ENCODE peak calls at places on chromosome 21, in five cellular contexts. One of them, this sample, is unnamed.

GRCh38 chr21:33844104-33844889 is 71.3 kb downstream of the ATP5PO start:
- DNase-seq in choroid plexus epithelial cell: no peak
- DNase-seq in stimulated activated CD8-positive, alpha-beta memory T cell treated with anti-CD3 and anti-CD28 coated beads, Interleukin-15, amount 100 ng/mL, for 24 hours: no peak
- DNase-seq in IMR-90: no peak
- DNase-seq in HT1080: no peak
- DNase-seq in this sample: peak

GRCh38 chr21:43209575-43210453 is 41.0 kb downstream of the CRYAA start:
- DNase-seq in choroid plexus epithelial cell: peak
- DNase-seq in stimulated activated CD8-positive, alpha-beta memory T cell treated with anti-CD3 and anti-CD28 coated beads, Interleukin-15, amount 100 ng/mL, for 24 hours: no peak
- DNase-seq in IMR-90: peak
- DNase-seq in HT1080: peak
- DNase-seq in this sample: no peak

GRCh38 chr21:18617291-18617690 is 213.7 kb upstream of the TMPRSS15 start:
- DNase-seq in choroid plexus epithelial cell: peak
- DNase-seq in stimulated activated CD8-positive, alpha-beta memory T cell treated with anti-CD3 and anti-CD28 coated beads, Interleukin-15, amount 100 ng/mL, for 24 hours: no peak
- DNase-seq in IMR-90: no peak
- DNase-seq in HT1080: no peak
- DNase-seq in this sample: no peak

GRCh38 chr21:45283611-45284455 is 3.9 kb downstream of the POFUT2 start:
- DNase-seq in choroid plexus epithelial cell: no peak
- DNase-seq in stimulated activated CD8-positive, alpha-beta memory T cell treated with anti-CD3 and anti-CD28 coated beads, Interleukin-15, amount 100 ng/mL, for 24 hours: no peak
- DNase-seq in IMR-90: no peak
- DNase-seq in HT1080: no peak
- DNase-seq in this sample: no peak

GRCh38 chr21:39386194-39386593 is 37.3 kb upstream of the HMGN1 start:
- DNase-seq in choroid plexus epithelial cell: peak
- DNase-seq in stimulated activated CD8-positive, alpha-beta memory T cell treated with anti-CD3 and anti-CD28 coated beads, Interleukin-15, amount 100 ng/mL, for 24 hours: no peak
- DNase-seq in IMR-90: no peak
- DNase-seq in HT1080: no peak
- DNase-seq in this sample: peak

GRCh38 chr21:33021150-33021549 is 4.6 kb upstream of the OLIG2 start:
- DNase-seq in choroid plexus epithelial cell: no peak
- DNase-seq in stimulated activated CD8-positive, alpha-beta memory T cell treated with anti-CD3 and anti-CD28 coated beads, Interleukin-15, amount 100 ng/mL, for 24 hours: no peak
- DNase-seq in IMR-90: no peak
- DNase-seq in HT1080: no peak
- DNase-seq in this sample: no peak

GRCh38 chr21:45029968-45030636 is 44.3 kb upstream of the ADARB1 start:
- DNase-seq in choroid plexus epithelial cell: no peak
- DNase-seq in stimulated activated CD8-positive, alpha-beta memory T cell treated with anti-CD3 and anti-CD28 coated beads, Interleukin-15, amount 100 ng/mL, for 24 hours: no peak
- DNase-seq in IMR-90: no peak
- DNase-seq in HT1080: no peak
- DNase-seq in this sample: peak

GRCh38 chr21:29245104-29245643 is 53.5 kb upstream of the BACH1 start:
- DNase-seq in choroid plexus epithelial cell: peak
- DNase-seq in stimulated activated CD8-positive, alpha-beta memory T cell treated with anti-CD3 and anti-CD28 coated beads, Interleukin-15, amount 100 ng/mL, for 24 hours: no peak
- DNase-seq in IMR-90: peak
- DNase-seq in HT1080: no peak
- DNase-seq in this sample: peak

GRCh38 chr21:41121785-41122415 is 46.1 kb upstream of the BACE2 start:
- DNase-seq in choroid plexus epithelial cell: peak
- DNase-seq in stimulated activated CD8-positive, alpha-beta memory T cell treated with anti-CD3 and anti-CD28 coated beads, Interleukin-15, amount 100 ng/mL, for 24 hours: peak
- DNase-seq in IMR-90: peak
- DNase-seq in HT1080: peak
- DNase-seq in this sample: peak

GRCh38 chr21:32248616-32249550 is 30.0 kb downstream of the MIS18A start:
- DNase-seq in choroid plexus epithelial cell: no peak
- DNase-seq in stimulated activated CD8-positive, alpha-beta memory T cell treated with anti-CD3 and anti-CD28 coated beads, Interleukin-15, amount 100 ng/mL, for 24 hours: no peak
- DNase-seq in IMR-90: peak
- DNase-seq in HT1080: no peak
- DNase-seq in this sample: no peak

GRCh38 chr21:42781150-42781980 is 98.0 kb downstream of the WDR4 start:
- DNase-seq in choroid plexus epithelial cell: no peak
- DNase-seq in stimulated activated CD8-positive, alpha-beta memory T cell treated with anti-CD3 and anti-CD28 coated beads, Interleukin-15, amount 100 ng/mL, for 24 hours: no peak
- DNase-seq in IMR-90: no peak
- DNase-seq in HT1080: no peak
- DNase-seq in this sample: peak

GRCh38 chr21:26148071-26148470 is 22.5 kb downstream of the APP start:
- DNase-seq in choroid plexus epithelial cell: peak
- DNase-seq in stimulated activated CD8-positive, alpha-beta memory T cell treated with anti-CD3 and anti-CD28 coated beads, Interleukin-15, amount 100 ng/mL, for 24 hours: no peak
- DNase-seq in IMR-90: no peak
- DNase-seq in HT1080: peak
- DNase-seq in this sample: peak

GRCh38 chr21:44702973-44703730 is 6.2 kb downstream of the KRTAP10-12 start:
- DNase-seq in choroid plexus epithelial cell: no peak
- DNase-seq in stimulated activated CD8-positive, alpha-beta memory T cell treated with anti-CD3 and anti-CD28 coated beads, Interleukin-15, amount 100 ng/mL, for 24 hours: no peak
- DNase-seq in IMR-90: peak
- DNase-seq in HT1080: no peak
- DNase-seq in this sample: no peak

GRCh38 chr21:35927262-35927661 is 133.1 kb downstream of the SETD4 start:
- DNase-seq in choroid plexus epithelial cell: no peak
- DNase-seq in stimulated activated CD8-positive, alpha-beta memory T cell treated with anti-CD3 and anti-CD28 coated beads, Interleukin-15, amount 100 ng/mL, for 24 hours: no peak
- DNase-seq in IMR-90: no peak
- DNase-seq in HT1080: no peak
- DNase-seq in this sample: no peak

GRCh38 chr21:27371688-27372331 is 404.9 kb upstream of the ADAMTS5 start:
- DNase-seq in choroid plexus epithelial cell: peak
- DNase-seq in stimulated activated CD8-positive, alpha-beta memory T cell treated with anti-CD3 and anti-CD28 coated beads, Interleukin-15, amount 100 ng/mL, for 24 hours: no peak
- DNase-seq in IMR-90: peak
- DNase-seq in HT1080: no peak
- DNase-seq in this sample: no peak

GRCh38 chr21:34202553-34203332 is 129.4 kb downstream of the MRPS6 start:
- DNase-seq in choroid plexus epithelial cell: peak
- DNase-seq in stimulated activated CD8-positive, alpha-beta memory T cell treated with anti-CD3 and anti-CD28 coated beads, Interleukin-15, amount 100 ng/mL, for 24 hours: no peak
- DNase-seq in IMR-90: no peak
- DNase-seq in HT1080: no peak
- DNase-seq in this sample: peak

GRCh38 chr21:46180079-46180722 is 4.1 kb downstream of the SPATC1L start:
- DNase-seq in choroid plexus epithelial cell: no peak
- DNase-seq in stimulated activated CD8-positive, alpha-beta memory T cell treated with anti-CD3 and anti-CD28 coated beads, Interleukin-15, amount 100 ng/mL, for 24 hours: no peak
- DNase-seq in IMR-90: no peak
- DNase-seq in HT1080: no peak
- DNase-seq in this sample: peak

GRCh38 chr21:44517175-44517899 is 22.7 kb downstream of the KRTAP10-1 start:
- DNase-seq in choroid plexus epithelial cell: peak
- DNase-seq in stimulated activated CD8-positive, alpha-beta memory T cell treated with anti-CD3 and anti-CD28 coated beads, Interleukin-15, amount 100 ng/mL, for 24 hours: no peak
- DNase-seq in IMR-90: peak
- DNase-seq in HT1080: peak
- DNase-seq in this sample: peak

GRCh38 chr21:33026878-33027400 is 1.2 kb downstream of the OLIG2 start:
- DNase-seq in choroid plexus epithelial cell: no peak
- DNase-seq in stimulated activated CD8-positive, alpha-beta memory T cell treated with anti-CD3 and anti-CD28 coated beads, Interleukin-15, amount 100 ng/mL, for 24 hours: no peak
- DNase-seq in IMR-90: peak
- DNase-seq in HT1080: no peak
- DNase-seq in this sample: peak

GRCh38 chr21:28632718-28633408 is 359.8 kb downstream of the LTN1 start:
- DNase-seq in choroid plexus epithelial cell: peak
- DNase-seq in stimulated activated CD8-positive, alpha-beta memory T cell treated with anti-CD3 and anti-CD28 coated beads, Interleukin-15, amount 100 ng/mL, for 24 hours: no peak
- DNase-seq in IMR-90: peak
- DNase-seq in HT1080: peak
- DNase-seq in this sample: peak

GRCh38 chr21:34365794-34366193 is 2.0 kb downstream of the KCNE2 start:
- DNase-seq in choroid plexus epithelial cell: no peak
- DNase-seq in stimulated activated CD8-positive, alpha-beta memory T cell treated with anti-CD3 and anti-CD28 coated beads, Interleukin-15, amount 100 ng/mL, for 24 hours: no peak
- DNase-seq in IMR-90: no peak
- DNase-seq in HT1080: no peak
- DNase-seq in this sample: no peak

GRCh38 chr21:43929217-43929971 is 64.4 kb downstream of the AGPAT3 start:
- DNase-seq in choroid plexus epithelial cell: no peak
- DNase-seq in stimulated activated CD8-positive, alpha-beta memory T cell treated with anti-CD3 and anti-CD28 coated beads, Interleukin-15, amount 100 ng/mL, for 24 hours: no peak
- DNase-seq in IMR-90: no peak
- DNase-seq in HT1080: no peak
- DNase-seq in this sample: no peak

GRCh38 chr21:39519835-39520234 is 68.1 kb downstream of the SH3BGR start:
- DNase-seq in choroid plexus epithelial cell: no peak
- DNase-seq in stimulated activated CD8-positive, alpha-beta memory T cell treated with anti-CD3 and anti-CD28 coated beads, Interleukin-15, amount 100 ng/mL, for 24 hours: no peak
- DNase-seq in IMR-90: no peak
- DNase-seq in HT1080: no peak
- DNase-seq in this sample: no peak

GRCh38 chr21:27802816-27803475 is 836.1 kb upstream of the ADAMTS5 start:
- DNase-seq in choroid plexus epithelial cell: peak
- DNase-seq in stimulated activated CD8-positive, alpha-beta memory T cell treated with anti-CD3 and anti-CD28 coated beads, Interleukin-15, amount 100 ng/mL, for 24 hours: no peak
- DNase-seq in IMR-90: peak
- DNase-seq in HT1080: peak
- DNase-seq in this sample: peak

GRCh38 chr21:18725653-18726052 is 322.1 kb upstream of the TMPRSS15 start:
- DNase-seq in choroid plexus epithelial cell: no peak
- DNase-seq in stimulated activated CD8-positive, alpha-beta memory T cell treated with anti-CD3 and anti-CD28 coated beads, Interleukin-15, amount 100 ng/mL, for 24 hours: no peak
- DNase-seq in IMR-90: no peak
- DNase-seq in HT1080: peak
- DNase-seq in this sample: peak

GRCh38 chr21:42586406-42586805 is 67.0 kb upstream of the PDE9A start:
- DNase-seq in choroid plexus epithelial cell: no peak
- DNase-seq in stimulated activated CD8-positive, alpha-beta memory T cell treated with anti-CD3 and anti-CD28 coated beads, Interleukin-15, amount 100 ng/mL, for 24 hours: no peak
- DNase-seq in IMR-90: no peak
- DNase-seq in HT1080: no peak
- DNase-seq in this sample: no peak

GRCh38 chr21:14995695-14996490 is 68.9 kb downstream of the NRIP1 start:
- DNase-seq in choroid plexus epithelial cell: peak
- DNase-seq in stimulated activated CD8-positive, alpha-beta memory T cell treated with anti-CD3 and anti-CD28 coated beads, Interleukin-15, amount 100 ng/mL, for 24 hours: no peak
- DNase-seq in IMR-90: peak
- DNase-seq in HT1080: peak
- DNase-seq in this sample: no peak

GRCh38 chr21:29524055-29524454 is 225.3 kb downstream of the BACH1 start:
- DNase-seq in choroid plexus epithelial cell: peak
- DNase-seq in stimulated activated CD8-positive, alpha-beta memory T cell treated with anti-CD3 and anti-CD28 coated beads, Interleukin-15, amount 100 ng/mL, for 24 hours: no peak
- DNase-seq in IMR-90: no peak
- DNase-seq in HT1080: no peak
- DNase-seq in this sample: no peak

GRCh38 chr21:46119565-46120271 is 21.8 kb downstream of the COL6A2 start:
- DNase-seq in choroid plexus epithelial cell: no peak
- DNase-seq in stimulated activated CD8-positive, alpha-beta memory T cell treated with anti-CD3 and anti-CD28 coated beads, Interleukin-15, amount 100 ng/mL, for 24 hours: no peak
- DNase-seq in IMR-90: no peak
- DNase-seq in HT1080: no peak
- DNase-seq in this sample: no peak

GRCh38 chr21:35831230-35831629 is 229.1 kb downstream of the SETD4 start:
- DNase-seq in choroid plexus epithelial cell: no peak
- DNase-seq in stimulated activated CD8-positive, alpha-beta memory T cell treated with anti-CD3 and anti-CD28 coated beads, Interleukin-15, amount 100 ng/mL, for 24 hours: no peak
- DNase-seq in IMR-90: no peak
- DNase-seq in HT1080: no peak
- DNase-seq in this sample: no peak

This sample was measured in ELF-1.